ENCODE peak calls at places on chromosomes 3 and 15, in four cellular contexts. J, F, V and H are unnamed samples.

GRCh38 chr3:27468283-27468886 is 15.8 kb downstream of the SLC4A7 start:
- DNase-seq in J (no peak), F (no peak), V (no peak), H (no peak)

GRCh38 chr3:85172001-85172400 is 213.2 kb downstream of the CADM2 start:
- DNase-seq in J (no peak), F (no peak), V (no peak), H (no peak)

GRCh38 chr3:180700941-180701340 is 21.7 kb upstream of the CCDC39 start:
- DNase-seq in J (no peak), F (no peak), V (no peak), H (no peak)

GRCh38 chr3:11407644-11408043 is 135.4 kb downstream of the ATG7 start:
- DNase-seq in J (no peak), F (no peak), V (no peak), H (no peak)

GRCh38 chr15:42385980-42386695 is 26.8 kb downstream of the CAPN3 start:
- DNase-seq in J (no peak), F (no peak), V (no peak), H (peak)

GRCh38 chr3:9271903-9272302 is 22.5 kb upstream of the SRGAP3 start:
- DNase-seq in J (no peak), F (no peak), V (no peak), H (no peak)

GRCh38 chr3:125032100-125032643 is 23.6 kb downstream of the HEG1 start:
- DNase-seq in J (no peak), F (no peak), V (no peak), H (peak)

GRCh38 chr3:13199006-13199776 is 126.0 kb upstream of the IQSEC1 start:
- DNase-seq in J (no peak), F (no peak), V (no peak), H (no peak)

GRCh38 chr15:92112180-92112579 is 258.7 kb downstream of the SLCO3A1 start:
- DNase-seq in J (no peak), F (no peak), V (no peak), H (peak)

GRCh38 chr3:37826933-37827332 is 34.7 kb upstream of the CTDSPL start:
- DNase-seq in J (no peak), F (no peak), V (no peak), H (no peak)

GRCh38 chr3:177357352-177358084 is 160.2 kb upstream of the TBL1XR1 start:
- DNase-seq in J (no peak), F (no peak), V (peak), H (peak)

GRCh38 chr3:14363379-14363778 is 39.0 kb upstream of the SLC6A6 start:
- DNase-seq in J (no peak), F (no peak), V (no peak), H (no peak)

GRCh38 chr15:86278586-86278985 is 198.9 kb downstream of the AGBL1 start:
- DNase-seq in J (no peak), F (no peak), V (no peak), H (no peak)

GRCh38 chr15:64813075-64813474 is 12.4 kb downstream of the PIF1 start:
- DNase-seq in J (no peak), F (no peak), V (peak), H (peak)
- H3K27ac ChIP-seq in J (no peak), F (no peak), V (no peak), H (peak)

DNA sequence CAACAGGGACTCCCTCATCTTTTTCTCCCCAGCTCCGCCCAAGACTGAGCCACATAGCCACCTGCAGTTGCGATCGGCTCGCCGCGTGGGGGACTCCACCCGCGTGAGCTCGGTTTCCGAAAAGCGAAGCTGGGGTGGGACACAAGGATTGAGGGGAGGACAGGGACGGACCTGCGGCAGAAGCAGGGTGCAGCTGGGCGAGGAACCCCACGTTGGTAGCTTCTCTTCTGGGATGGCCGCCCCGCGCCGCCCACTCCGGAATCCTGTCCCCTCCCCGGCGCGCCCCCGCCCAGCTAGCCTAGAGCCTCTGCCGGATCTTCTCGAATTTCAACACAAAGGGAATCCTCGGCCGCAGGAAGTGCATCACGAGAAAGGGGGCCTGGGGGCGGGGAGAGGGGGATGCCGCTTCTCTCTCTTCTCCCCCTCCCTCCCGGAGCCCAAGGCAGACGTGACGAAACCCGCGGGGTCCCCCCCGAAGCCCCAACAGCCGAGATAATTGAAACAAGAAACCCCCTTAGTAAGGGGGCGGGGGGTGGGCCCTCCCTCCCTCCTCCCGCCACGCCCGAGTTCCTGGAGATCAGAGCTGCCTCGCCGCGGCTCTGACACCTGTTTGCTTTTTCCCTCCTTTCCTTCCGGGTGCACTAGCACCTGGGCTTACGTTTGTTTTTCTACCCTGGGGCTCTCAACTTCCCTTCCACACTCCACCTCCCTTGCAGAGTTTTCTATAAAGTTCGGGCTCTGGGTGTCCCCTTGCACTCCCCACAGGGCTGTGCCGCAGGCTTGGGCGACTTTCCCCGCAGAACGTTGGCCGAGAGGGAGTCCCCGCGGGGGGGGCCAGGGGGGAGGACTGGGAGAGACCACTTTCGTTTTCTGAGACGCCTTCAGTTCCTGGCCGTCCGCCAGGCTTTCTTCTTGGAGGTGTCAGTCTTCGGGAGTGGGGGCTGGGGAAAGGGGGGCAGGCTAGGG is 1.3 kb upstream of the KCNH8 start:
- DNase-seq in J (peak), F (peak), V (peak), H (peak)
- H3K4me3 ChIP-seq in J (peak), F (peak), V (peak), H (peak)

GRCh38 chr3:194632211-194632982 is 822 bp downstream of the TMEM44 start:
- DNase-seq in J (no peak), F (no peak), V (no peak), H (peak)
- H3K27ac ChIP-seq in J (peak), F (no peak), V (peak), H (no peak)

GRCh38 chr3:71228156-71228885 is 355.2 kb downstream of the FOXP1 start:
- DNase-seq in J (no peak), F (no peak), V (no peak), H (no peak)

GRCh38 chr3:71225951-71226564 is 357.5 kb downstream of the FOXP1 start:
- DNase-seq in J (no peak), F (no peak), V (no peak), H (no peak)

GRCh38 chr3:71227344-71227743 is 356.2 kb downstream of the FOXP1 start:
- DNase-seq in J (no peak), F (no peak), V (no peak), H (no peak)

GRCh38 chr3:71225285-71225684 is 358.2 kb downstream of the FOXP1 start:
- DNase-seq in J (no peak), F (no peak), V (no peak), H (no peak)

GRCh38 chr3:71226565-71227281 is 356.8 kb downstream of the FOXP1 start:
- DNase-seq in J (peak), F (no peak), V (no peak), H (peak)
- H3K4me3 ChIP-seq in J (peak), F (no peak), V (no peak), H (no peak)